ENCODE peak calls at places on chromosome 15, in eight cellular contexts. H is activated B cell treated with CpG ODN at 0.5 μM for 24 hours, I is left ventricle myocardium inferior, P is heart left ventricle, R is right lobe of liver, C is transverse colon, Z is kidney, Q is AG04450. E is an unnamed sample.
A peak's percentile ranks its signal among the peaks of the same experiment; 100 is the strongest.

GRCh38 chr15:51103330-51103729 is 8.6 kb upstream of the TNFAIP8L3 start:
- DNase-seq in Q (peak; percentile 30), Z (no peak), P (no peak), H (no peak), I (no peak), R (no peak), C (no peak), E (no peak)

GRCh38 chr15:69749797-69750196 is 297.2 kb downstream of the RPLP1 start:
- DNase-seq in I (no peak), Z (no peak), H (no peak), Q (no peak), P (no peak), C (no peak), R (no peak), E (no peak)

GRCh38 chr15:65008989-65009388 is 19.3 kb upstream of the SPG21 start:
- DNase-seq in H (no peak), I (no peak), Q (no peak), Z (no peak), R (no peak), C (no peak), P (no peak), E (no peak)

GRCh38 chr15:99998661-99999101 is 265.4 kb upstream of the LYSMD4 start:
- DNase-seq in Z (peak; percentile 29), C (no peak), P (no peak), Q (no peak), R (no peak), I (no peak), H (no peak), E (no peak)

GRCh38 chr15:39767921-39768320 is 14.7 kb downstream of the FSIP1 start:
- DNase-seq in I (no peak), H (no peak), C (no peak), Q (no peak), Z (no peak), R (no peak), P (no peak), E (no peak)

GRCh38 chr15:80803580-80804525 is 24.7 kb downstream of the CEMIP start:
- DNase-seq in H (no peak), Q (no peak), I (no peak), P (no peak), C (no peak), R (no peak), Z (no peak), E (no peak)

GRCh38 chr15:80902298-80902801 is 87.3 kb downstream of the MESD start:
- DNase-seq in C (no peak), H (no peak), R (no peak), P (no peak), Z (no peak), Q (no peak), I (no peak), E (no peak)

GRCh38 chr15:71780349-71780976 is 29.9 kb upstream of the NR2E3 start:
- DNase-seq in Q (no peak), I (no peak), C (peak; percentile 23), Z (no peak), R (no peak), H (no peak), P (no peak), E (peak; percentile 55)

GRCh38 chr15:66704019-66704782 is 2.2 kb downstream of the SMAD6 start:
- DNase-seq in P (no peak), R (no peak), Z (no peak), Q (no peak), I (no peak), C (peak; percentile 13), H (no peak), E (no peak)

GRCh38 chr15:33032053-33032452 is 162.5 kb downstream of the FMN1 start:
- DNase-seq in Q (no peak), P (no peak), I (no peak), C (no peak), Z (no peak), H (no peak), R (no peak), E (no peak)

GRCh38 chr15:78944202-78944625 is 632 bp downstream of the CTSH start:
- DNase-seq in P (no peak), R (no peak), I (no peak), H (no peak), Q (no peak), C (peak; percentile 35), Z (no peak), E (no peak)

GRCh38 chr15:41913251-41913650 is 19.4 kb upstream of the SPTBN5 start:
- DNase-seq in C (no peak), H (no peak), I (no peak), Q (no peak), R (no peak), Z (no peak), P (no peak), E (no peak)

GRCh38 chr15:62756326-62756994 is 286.1 kb upstream of the TPM1 start:
- DNase-seq in I (no peak), H (no peak), R (no peak), Q (no peak), P (no peak), Z (no peak), C (no peak), E (no peak)

GRCh38 chr15:62758126-62758951 is 284.2 kb upstream of the TPM1 start:
- DNase-seq in I (no peak), R (peak; percentile 52), Q (no peak), C (peak; percentile 14), P (no peak), Z (no peak), H (no peak), E (peak; percentile 84)

GRCh38 chr15:62757535-62757934 is 285.0 kb upstream of the TPM1 start:
- DNase-seq in I (no peak), C (no peak), Z (no peak), H (no peak), Q (no peak), R (no peak), P (no peak), E (no peak)

GRCh38 chr15:62758952-62759349 is 283.6 kb upstream of the TPM1 start:
- DNase-seq in Z (no peak), P (no peak), R (no peak), I (no peak), Q (no peak), H (no peak), C (no peak), E (no peak)

DNA sequence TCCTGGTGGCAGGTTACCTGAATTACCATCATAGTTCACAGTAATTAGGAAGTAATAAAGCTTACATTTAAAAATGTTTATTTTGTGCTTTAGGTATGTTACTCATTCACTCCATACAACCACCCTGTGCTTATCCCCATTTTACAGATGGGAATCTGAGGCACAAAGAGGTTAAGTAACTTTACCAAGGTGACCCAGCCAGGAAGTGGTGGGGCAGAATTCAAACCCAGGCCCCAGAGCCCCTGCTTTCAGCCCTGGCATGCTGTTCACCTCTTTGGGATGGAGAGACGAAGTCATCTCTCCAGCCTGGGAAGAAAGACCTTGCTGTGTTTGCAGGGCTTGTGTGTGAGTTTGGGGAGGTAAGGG is 285.6 kb upstream of the TPM1 start:
- DNase-seq in I (no peak), Z (no peak), P (no peak), R (no peak), C (no peak), Q (no peak), H (no peak), E (no peak)
- TF ChIP-seq CTCF in I (no peak), Z (no peak), P (no peak), R (no peak), C (no peak), Q (no peak), H (no peak), E (no peak)

GRCh38 chr15:56989411-56989924 is 71.0 kb downstream of the TCF12 start:
- DNase-seq in P (no peak), C (no peak), Z (no peak), I (no peak), Q (no peak), R (no peak), H (no peak), E (no peak)
- TF ChIP-seq CTCF in P (no peak), C (no peak), Z (no peak), I (no peak), Q (no peak), R (no peak), H (no peak), E (no peak)

GRCh38 chr15:47708116-47708515 is 9.2 kb upstream of the SEMA6D start:
- DNase-seq in Q (no peak), H (no peak), P (no peak), Z (no peak), I (no peak), R (no peak), C (peak; percentile 65), E (no peak)

GRCh38 chr15:47715402-47715801 is 1.9 kb upstream of the SEMA6D start:
- DNase-seq in I (no peak), C (no peak), H (no peak), Q (no peak), Z (no peak), R (no peak), P (no peak), E (no peak)

GRCh38 chr15:47708595-47708994 is 8.7 kb upstream of the SEMA6D start:
- DNase-seq in H (no peak), Q (no peak), I (no peak), C (peak; percentile 14), Z (no peak), R (no peak), P (no peak), E (no peak)

GRCh38 chr15:47715856-47716445 is 1.4 kb upstream of the SEMA6D start:
- DNase-seq in Q (no peak), H (no peak), R (no peak), C (no peak), I (no peak), P (peak; percentile 35), Z (no peak), E (peak; percentile 73)

DNA sequence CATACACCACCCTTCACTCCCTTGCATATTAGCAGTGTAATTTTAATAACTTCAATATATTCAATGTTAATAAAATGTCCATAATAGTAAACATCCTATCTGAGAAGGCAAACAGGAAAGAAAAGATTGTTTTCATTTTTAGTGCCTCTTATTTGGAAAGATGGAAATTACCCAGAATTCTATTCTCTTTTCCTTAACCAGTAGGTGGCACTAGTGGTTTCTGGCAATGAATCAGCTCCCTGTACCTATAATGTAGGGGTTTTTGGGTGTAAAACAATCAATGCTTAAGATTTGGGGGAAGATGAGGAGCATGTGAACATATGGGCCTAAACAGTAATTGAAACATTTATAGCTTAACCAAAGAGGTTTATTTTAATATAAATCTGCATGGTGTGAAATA is 5.7 kb upstream of the SEMA6D start:
- DNase-seq in C (no peak), Q (no peak), Z (no peak), P (no peak), R (no peak), I (no peak), H (no peak), E (no peak)
- TF ChIP-seq CTCF in C (peak; percentile 52), Q (peak; percentile 64), Z (peak; percentile 32), P (peak; percentile 42), R (no peak), I (peak; percentile 63), H (no peak), E (peak; percentile 10)

DNA sequence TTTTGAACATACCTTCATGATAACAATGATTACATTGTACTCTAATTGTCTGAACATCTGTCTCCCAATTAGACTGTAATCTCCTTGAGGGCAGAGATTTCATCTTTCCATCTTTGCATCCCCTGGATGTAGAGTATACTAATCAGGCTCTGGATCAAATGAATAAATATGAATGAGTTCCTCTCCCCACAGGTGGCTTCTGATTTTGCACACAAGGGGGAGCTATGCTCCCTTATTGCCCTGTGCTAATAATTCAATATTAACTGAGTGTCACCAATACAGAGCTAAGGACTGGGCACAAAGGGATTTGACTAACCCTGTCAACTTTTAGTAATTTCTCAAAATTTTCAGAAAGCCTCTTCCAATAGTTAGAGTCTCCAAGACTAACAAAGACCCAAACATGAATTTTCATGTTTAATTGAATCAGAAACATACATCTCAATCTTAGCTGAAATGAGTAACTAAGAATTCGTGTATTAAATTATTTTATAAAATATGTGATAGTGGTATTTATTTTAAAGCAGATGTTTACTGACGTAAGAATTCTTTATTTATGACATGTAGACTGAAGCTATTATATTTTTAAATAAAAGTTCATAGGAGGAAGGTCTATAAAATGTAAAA is 3.0 kb downstream of the DUOXA1 start:
- DNase-seq in I (no peak), Z (no peak), C (no peak), P (no peak), R (no peak), Q (no peak), H (no peak), E (no peak)
- TF ChIP-seq CTCF in I (peak; percentile 67), Z (peak; percentile 48), C (peak; percentile 56), P (peak; percentile 32), R (peak; percentile 63), Q (peak; percentile 64), H (no peak), E (peak; percentile 63)

E was measured in right atrium auricular region.